ENCODE peak calls at places on chromosome 1, in five cellular contexts. M is IMR-90, D is uterus, H is heart left ventricle, X is breast epithelium. K is an unnamed sample. For H3K4me1 and H3K36me3, the result is how much of the 10 kb centered on the place peaks cover.

GRCh38 chr1:76867342-76868130 is at the start of gene ST6GALNAC5:
- DNase-seq in D (no peak), X (no peak), M (peak), H (no peak), K (no peak)

GRCh38 chr1:167455786-167456446 is 62.4 kb downstream of the CD247 start:
- DNase-seq in X (no peak), M (no peak), H (peak), D (peak), K (no peak)

GRCh38 chr1:235407419-235407818 is 40.2 kb downstream of the TBCE start:
- DNase-seq in M (no peak), D (no peak), X (no peak), H (no peak), K (no peak)

GRCh38 chr1:33327587-33328325 is 6.9 kb upstream of the A3GALT2 start:
- DNase-seq in D (peak), M (peak), X (no peak), H (peak), K (peak)

GRCh38 chr1:178937770-178938169 is 66.9 kb upstream of the ANGPTL1 start:
- DNase-seq in M (no peak), D (peak), H (no peak), X (no peak), K (no peak)

GRCh38 chr1:12082988-12083387 is 19.9 kb downstream of the TNFRSF8 start:
- DNase-seq in X (no peak), H (no peak), M (no peak), D (no peak), K (no peak)

GRCh38 chr1:103197266-103197665 is 88.9 kb upstream of the COL11A1 start:
- DNase-seq in M (peak), D (no peak), H (no peak), X (no peak), K (no peak)

GRCh38 chr1:27569088-27569459 is 34.9 kb downstream of the AHDC1 start:
- DNase-seq in D (no peak), X (no peak), M (no peak), H (peak), K (no peak)

GRCh38 chr1:211352985-211353515 is 26.4 kb downstream of the TRAF5 start:
- DNase-seq in H (no peak), M (no peak), X (no peak), D (no peak), K (peak)

GRCh38 chr1:152743371-152744145 is 14.3 kb upstream of the KPRP start:
- DNase-seq in H (no peak), D (no peak), M (peak), X (no peak), K (no peak)

GRCh38 chr1:230425252-230426061 is 675 bp downstream of the PGBD5 start:
- DNase-seq in D (no peak), M (no peak), X (no peak), H (no peak), K (no peak)

GRCh38 chr1:55288245-55288644 is 73.1 kb upstream of the USP24 start:
- DNase-seq in D (no peak), X (no peak), M (no peak), H (peak), K (no peak)

GRCh38 chr1:227299238-227299637 is 19.1 kb downstream of the CDC42BPA start:
- DNase-seq in H (no peak), D (no peak), X (no peak), M (peak), K (no peak)

GRCh38 chr1:147080013-147080661 is 92.1 kb downstream of the PRKAB2 start:
- DNase-seq in X (no peak), H (no peak), D (no peak), M (no peak), K (no peak)

GRCh38 chr1:237591353-237591752 is 299.4 kb downstream of the ZP4 start:
- DNase-seq in H (no peak), M (no peak), D (no peak), X (no peak), K (no peak)

GRCh38 chr1:18746981-18747380 is 112.5 kb downstream of the TAS1R2 start:
- DNase-seq in X (no peak), M (no peak), H (no peak), D (no peak), K (no peak)

GRCh38 chr1:169049258-169049936 is 57.1 kb upstream of the ATP1B1 start:
- DNase-seq in D (no peak), M (no peak), H (no peak), X (no peak), K (no peak)

GRCh38 chr1:1080122-1080753 is 6.1 kb upstream of the RNF223 start:
- DNase-seq in H (peak), X (peak), M (peak), D (peak), K (peak)

GRCh38 chr1:177983824-177984528 is 14.1 kb upstream of the SEC16B start:
- DNase-seq in M (peak), X (no peak), D (peak), H (peak), K (no peak)

GRCh38 chr1:92186081-92186480 is 31.6 kb upstream of the C1orf146 start:
- DNase-seq in D (no peak), M (peak), X (no peak), H (no peak), K (no peak)

GRCh38 chr1:87034351-87034750 is 119.9 kb downstream of the HS2ST1 start:
- DNase-seq in M (no peak), H (no peak), X (no peak), D (no peak), K (no peak)

GRCh38 chr1:161019767-161020572 is 982 bp downstream of the F11R start:
- DNase-seq in X (no peak), H (no peak), M (no peak), D (no peak), K (no peak)

GRCh38 chr1:206419250-206419649 is 51.0 kb upstream of the IKBKE start:
- DNase-seq in X (no peak), M (no peak), D (no peak), H (no peak), K (no peak)

GRCh38 chr1:9128161-9128519 is 762 bp downstream of the GPR157 start:
- DNase-seq in X (peak), H (no peak), D (no peak), M (no peak), K (peak)

GRCh38 chr1:60746278-60746761 is 336.0 kb upstream of the NFIA start:
- DNase-seq in X (no peak), M (no peak), D (no peak), H (peak), K (no peak)

GRCh38 chr1:84259376-84259775 is 42.1 kb upstream of the SAMD13 start:
- DNase-seq in M (no peak), H (no peak), D (no peak), X (no peak), K (no peak)

GRCh38 chr1:241639040-241639652 is 1.0 kb downstream of the CHML start:
- DNase-seq in H (no peak), M (peak), X (peak), D (no peak), K (no peak)

GRCh38 chr1:241636291-241636690 is 3.9 kb downstream of the CHML start:
- DNase-seq in X (no peak), D (no peak), H (no peak), M (peak), K (no peak)

GRCh38 chr1:241637046-241637590 is 3.1 kb downstream of the CHML start:
- DNase-seq in M (peak), X (no peak), D (no peak), H (no peak), K (no peak)

GRCh38 chr1:241638091-241638682 is 2.0 kb downstream of the CHML start:
- DNase-seq in X (no peak), D (no peak), H (no peak), M (no peak), K (no peak)

DNA sequence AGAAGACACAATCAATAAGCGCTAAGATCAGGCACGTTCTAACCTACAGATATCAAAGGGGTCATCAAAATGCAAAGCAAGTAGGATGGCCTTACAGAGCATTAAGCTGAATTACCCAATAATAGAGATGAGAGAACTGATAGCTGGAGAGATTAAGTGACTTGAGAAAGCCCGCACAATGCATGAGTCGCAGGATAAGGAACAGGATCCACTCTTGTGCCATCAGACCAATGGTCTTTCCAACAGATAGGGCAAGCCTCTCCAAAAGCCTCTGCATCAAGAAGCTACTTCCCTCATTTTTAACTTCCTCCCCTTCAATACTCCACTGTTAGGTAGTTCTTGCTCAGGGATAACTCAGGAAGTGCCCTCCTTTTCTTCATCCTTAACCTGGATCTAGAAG is 2.6 kb downstream of the CHML start:
- DNase-seq in D (no peak), M (peak), X (no peak), H (no peak), K (no peak)
- H3K4me1 ChIP-seq in D (under half), M (under half), X (under half), H (under half), K (under half)

DNA sequence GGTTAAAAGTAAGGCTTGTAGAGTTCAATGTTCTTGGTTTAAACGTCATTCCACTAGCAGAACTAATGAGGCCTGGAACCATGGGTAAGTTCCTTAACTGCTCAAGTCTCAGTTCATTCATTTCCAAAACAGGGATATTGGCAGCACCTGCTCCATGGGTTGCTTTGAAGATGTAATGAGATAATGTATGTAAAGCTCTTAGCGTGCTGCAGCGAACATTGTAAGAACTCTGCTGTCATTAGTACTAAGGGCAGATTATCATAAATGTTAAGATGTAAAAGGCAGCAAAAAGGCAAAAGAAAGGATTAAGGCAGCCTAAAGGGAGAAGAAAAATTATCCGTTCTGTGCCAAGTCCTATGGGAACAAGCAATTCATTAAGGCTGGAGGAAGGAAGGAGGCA is 129.1 kb upstream of the NGF start:
- DNase-seq in H (no peak), X (no peak), D (no peak), M (no peak), K (no peak)
- H3K36me3 ChIP-seq in H (under half), X (under half), D (under half), M (under half), K (under half)

GRCh38 chr1:71623888-71624287 is 543.1 kb upstream of the ZRANB2 start:
- DNase-seq in H (no peak), M (no peak), X (no peak), D (no peak), K (no peak)
- TF ChIP-seq POLR2A in H (no peak), M (no peak), X (no peak), D (no peak), K (no peak)

DNA sequence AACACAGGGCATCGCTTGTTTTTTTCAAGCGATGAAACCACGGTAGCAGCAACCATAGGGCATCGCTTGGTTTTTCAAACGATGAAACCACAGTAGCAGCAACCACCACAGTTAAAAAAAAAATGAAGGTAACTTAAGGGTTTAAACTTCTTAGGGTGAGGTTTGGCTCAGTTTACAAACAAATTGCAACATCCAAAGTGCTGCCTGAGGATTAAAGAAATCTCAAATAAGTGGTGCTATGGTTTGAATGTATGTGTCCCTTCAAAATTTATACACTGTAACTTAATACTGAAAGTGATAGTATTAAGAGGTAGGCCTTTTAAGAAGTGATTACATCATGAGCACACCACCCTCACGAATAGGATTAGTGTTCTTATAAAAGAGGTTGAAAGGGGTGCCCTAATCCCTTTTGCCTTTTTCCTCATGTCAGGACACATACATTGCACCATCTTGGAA is 6.4 kb upstream of the GBP5 start:
- DNase-seq in X (no peak), H (no peak), M (no peak), D (no peak), K (no peak)
- H3K4me1 ChIP-seq in X (under half), H (under half), M (under half), D (under half), K (under half)

GRCh38 chr1:183129921-183130675 is 56.0 kb upstream of the LAMC2 start:
- DNase-seq in M (no peak), D (no peak), X (no peak), H (no peak), K (no peak)
- H3K36me3 ChIP-seq in M (half or more), D (under half), X (under half), H (under half), K (under half)